ENCODE peak calls at places on chromosomes 5 and 9, in nine cellular contexts. J is astrocyte of the spinal cord; O is stimulated activated CD4-positive, alpha-beta T cell treated with anti-CD3 and anti-CD28 coated beads, Interleukin-1b, Interleukin-23, amount 100 ng/mL, for 24 hours; C is GOT3; D is fibroblast of lung; P is activated naive CD8-positive, alpha-beta T cell treated with anti-CD3 and anti-CD28 coated beads, Interleukin-2, amount 50 U/mL, for 16 hours; H is iris pigment epithelial cell; V is uterus; K is GM20000. B is an unnamed sample.

GRCh38 chr9:134418354-134418753 is 92.1 kb downstream of the RXRA start:
- DNase-seq in V (no peak), K (no peak), P (no peak), J (no peak), C (no peak), D (no peak), H (no peak), O (no peak), B (no peak)

GRCh38 chr9:21174671-21175070 is 8.2 kb upstream of the IFNA21 start:
- DNase-seq in K (no peak), P (no peak), H (peak), D (no peak), V (no peak), J (peak), O (no peak), C (no peak), B (no peak)

GRCh38 chr9:27188426-27188825 is 79.4 kb downstream of the TEK start:
- DNase-seq in C (no peak), K (no peak), O (no peak), H (no peak), V (no peak), J (no peak), P (no peak), D (no peak), B (no peak)

GRCh38 chr9:38087934-38088925 is 19.2 kb upstream of the SHB start:
- DNase-seq in C (peak), V (peak), O (peak), J (peak), H (no peak), D (peak), P (peak), K (peak), B (peak)

GRCh38 chr5:134642931-134643530 is 5.6 kb upstream of the SEC24A start:
- DNase-seq in J (no peak), V (no peak), K (peak), O (no peak), H (no peak), D (no peak), P (no peak), C (no peak), B (no peak)

GRCh38 chr5:13218518-13218917 is 726.0 kb downstream of the DNAH5 start:
- DNase-seq in K (no peak), O (no peak), H (no peak), D (no peak), V (no peak), P (no peak), C (no peak), J (no peak), B (no peak)

GRCh38 chr9:34549407-34549732 is 26.6 kb upstream of the ENHO start:
- DNase-seq in D (no peak), H (no peak), V (no peak), J (no peak), O (no peak), K (no peak), C (no peak), P (no peak), B (no peak)

GRCh38 chr9:114246558-114246957 is 76.3 kb upstream of the ORM1 start:
- DNase-seq in D (peak), J (no peak), O (no peak), H (no peak), P (no peak), K (no peak), C (no peak), V (no peak), B (no peak)

GRCh38 chr9:100455470-100455869 is 17.5 kb upstream of the TMEFF1 start:
- DNase-seq in V (no peak), O (no peak), C (no peak), J (no peak), H (no peak), P (no peak), K (no peak), D (peak), B (no peak)

GRCh38 chr5:10731910-10732309 is 29.1 kb downstream of the DAP start:
- DNase-seq in P (no peak), O (no peak), K (no peak), J (no peak), C (no peak), V (no peak), H (no peak), D (no peak), B (no peak)

GRCh38 chr5:151223447-151224264 is at the start of gene CCDC69:
- DNase-seq in O (no peak), P (no peak), D (peak), K (peak), J (peak), H (peak), V (peak), C (no peak), B (peak)

GRCh38 chr9:127920794-127921193 is 4.0 kb upstream of the ST6GALNAC4 start:
- DNase-seq in K (no peak), J (no peak), V (no peak), D (no peak), P (no peak), C (no peak), H (no peak), O (no peak), B (no peak)

GRCh38 chr5:42500003-42500599 is 76.9 kb downstream of the GHR start:
- DNase-seq in H (no peak), C (no peak), K (no peak), V (no peak), J (no peak), D (no peak), O (no peak), P (no peak), B (no peak)

GRCh38 chr5:118963169-118963568 is 25.2 kb downstream of the DTWD2 start:
- DNase-seq in P (no peak), D (no peak), J (no peak), K (no peak), C (no peak), H (no peak), V (no peak), O (no peak), B (no peak)

GRCh38 chr9:22036866-22037626 is 27.9 kb upstream of the CDKN2B start:
- DNase-seq in K (no peak), C (no peak), H (peak), P (no peak), D (no peak), V (no peak), J (no peak), O (no peak), B (no peak)

GRCh38 chr9:88949961-88950340 is 41.3 kb upstream of the S1PR3 start:
- DNase-seq in V (no peak), D (peak), H (peak), O (no peak), P (no peak), J (peak), C (no peak), K (no peak), B (no peak)

GRCh38 chr5:82314964-82315728 is 37.0 kb upstream of the RPS23 start:
- DNase-seq in O (no peak), H (peak), P (no peak), C (no peak), K (no peak), D (peak), J (peak), V (no peak), B (no peak)

GRCh38 chr5:464843-465590 is 22.0 kb downstream of the EXOC3 start:
- DNase-seq in D (no peak), O (no peak), J (no peak), K (no peak), P (no peak), V (no peak), H (no peak), C (no peak), B (no peak)

GRCh38 chr5:123037104-123037418 is 536 bp upstream of the PPIC start:
- DNase-seq in D (no peak), O (no peak), H (no peak), V (no peak), C (no peak), P (no peak), J (no peak), K (no peak), B (no peak)

GRCh38 chr5:150499437-150499956 is 8.4 kb upstream of the NDST1 start:
- DNase-seq in J (no peak), P (no peak), H (no peak), C (no peak), K (no peak), D (no peak), O (no peak), V (no peak), B (no peak)

GRCh38 chr9:14790628-14791027 is 68.1 kb upstream of the CER1 start:
- DNase-seq in K (no peak), D (no peak), O (no peak), V (no peak), J (no peak), H (no peak), P (no peak), C (no peak), B (no peak)

GRCh38 chr5:58462623-58463230 is 2.8 kb upstream of the PLK2 start:
- DNase-seq in D (peak), K (peak), C (no peak), O (no peak), J (peak), P (no peak), V (no peak), H (peak), B (no peak)

GRCh38 chr5:177005619-177006264 is 837 bp downstream of the UIMC1 start:
- DNase-seq in D (peak), P (peak), H (peak), K (peak), C (no peak), O (peak), J (peak), V (peak), B (peak)

GRCh38 chr9:121284733-121285451 is 16.9 kb downstream of the GSN start:
- DNase-seq in C (no peak), H (no peak), O (no peak), D (no peak), J (no peak), K (no peak), P (no peak), V (peak), B (no peak)

GRCh38 chr5:170254056-170254455 is 21.3 kb downstream of the C5orf58 start:
- DNase-seq in D (peak), V (no peak), J (no peak), P (peak), O (no peak), K (peak), C (no peak), H (no peak), B (no peak)

GRCh38 chr5:16265141-16265540 is 85.5 kb upstream of the MARCHF11 start:
- DNase-seq in C (no peak), J (no peak), O (no peak), H (no peak), K (no peak), D (no peak), P (no peak), V (no peak), B (no peak)

GRCh38 chr9:110977259-110977709 is 61.0 kb downstream of the LPAR1 start:
- DNase-seq in K (no peak), V (no peak), C (no peak), D (peak), P (no peak), H (peak), J (peak), O (no peak), B (no peak)

GRCh38 chr9:129891519-129891918 is 56.3 kb downstream of the USP20 start:
- DNase-seq in C (no peak), V (no peak), H (no peak), D (no peak), J (no peak), P (no peak), O (no peak), K (no peak), B (no peak)

GRCh38 chr5:14838396-14839319 is 32.9 kb downstream of the ANKH start:
- DNase-seq in V (no peak), H (no peak), J (no peak), P (no peak), D (no peak), O (no peak), K (no peak), C (no peak), B (no peak)

GRCh38 chr9:89868100-89868499 is 263.3 kb downstream of the GADD45G start:
- DNase-seq in O (no peak), K (no peak), V (no peak), C (no peak), P (no peak), H (no peak), D (no peak), J (no peak), B (no peak)

GRCh38 chr5:134138416-134139376 is 24.2 kb downstream of the TCF7 start:
- DNase-seq in V (no peak), H (peak), D (peak), K (peak), O (no peak), C (no peak), J (peak), P (no peak), B (peak)

GRCh38 chr9:87160148-87161107 is 213.1 kb upstream of the GAS1 start:
- DNase-seq in O (no peak), D (no peak), K (no peak), J (peak), V (no peak), P (no peak), C (no peak), H (no peak), B (no peak)

GRCh38 chr5:63249960-63250359 is 671.3 kb downstream of the LRRC70 start:
- DNase-seq in O (no peak), J (no peak), V (no peak), K (no peak), D (no peak), P (no peak), C (no peak), H (peak), B (no peak)

GRCh38 chr9:75017378-75017777 is 10.7 kb downstream of the CARNMT1 start:
- DNase-seq in K (no peak), C (no peak), D (no peak), O (no peak), P (no peak), J (no peak), H (no peak), V (no peak), B (no peak)

GRCh38 chr9:75812139-75812538 is 78.3 kb upstream of the PCSK5 start:
- DNase-seq in K (no peak), V (no peak), H (peak), P (no peak), D (no peak), J (no peak), C (no peak), O (no peak), B (no peak)

GRCh38 chr5:138033275-138033808 is 463 bp upstream of the FAM13B start:
- DNase-seq in C (no peak), P (no peak), O (no peak), J (no peak), V (no peak), K (no peak), H (peak), D (peak), B (no peak)

B was measured in mesothelial cell of epicardium.